ENCODE peak calls at places on chromosomes 1 and 21, in seven cellular contexts. G is iPS-NIHi11, Q is head of caudate nucleus, K is upper lobe of right lung, R is foreskin fibroblast, I is NCI-H2171, C is NCI-H1105. E is an unnamed sample.
A peak's percentile ranks its signal among the peaks of the same experiment; 100 is the strongest.

GRCh38 chr1:177932123-177932522 is 37.7 kb downstream of the SEC16B start:
- DNase-seq in G (no peak), Q (no peak), K (no peak), R (no peak), I (no peak), C (no peak), E (no peak)

GRCh38 chr21:41325138-41325537 is 8.5 kb downstream of the FAM3B start:
- DNase-seq in G (no peak), Q (no peak), K (no peak), R (no peak), I (no peak), C (no peak), E (no peak)

GRCh38 chr1:178057131-178057765 is 36.7 kb upstream of the RASAL2 start:
- DNase-seq in G (no peak), Q (no peak), K (no peak), R (no peak), I (no peak), C (no peak), E (no peak)

GRCh38 chr1:30906631-30907389 is 1.7 kb downstream of the SDC3 start:
- DNase-seq in G (no peak), Q (no peak), K (peak; percentile 54), R (no peak), I (no peak), C (no peak), E (no peak)

GRCh38 chr1:213419369-213420030 is 368.5 kb downstream of the RPS6KC1 start:
- DNase-seq in G (no peak), Q (no peak), K (no peak), R (no peak), I (no peak), C (no peak), E (no peak)

GRCh38 chr1:7315946-7316345 is 455.1 kb upstream of the VAMP3 start:
- DNase-seq in G (no peak), Q (no peak), K (no peak), R (no peak), I (no peak), C (no peak), E (no peak)

GRCh38 chr1:29289493-29289892 is 53.2 kb downstream of the PTPRU start:
- DNase-seq in G (no peak), Q (no peak), K (no peak), R (no peak), I (no peak), C (no peak), E (no peak)

GRCh38 chr1:76933847-76934657 is 66.8 kb downstream of the ST6GALNAC5 start:
- DNase-seq in G (no peak), Q (no peak), K (no peak), R (no peak), I (no peak), C (peak; percentile 54), E (no peak)

GRCh38 chr1:232385221-232385620 is 244.7 kb downstream of the SIPA1L2 start:
- DNase-seq in G (no peak), Q (no peak), K (no peak), R (no peak), I (no peak), C (no peak), E (peak; percentile 11)

GRCh38 chr21:45019076-45019886 is 55.1 kb upstream of the ADARB1 start:
- DNase-seq in G (peak; percentile 80), Q (peak; percentile 2), K (peak; percentile 62), R (no peak), I (no peak), C (no peak), E (no peak)